ENCODE peak calls at places on chromosomes 4 and X, in ten cellular contexts. One of them, this sample, is unnamed.

GRCh38 chr4:139973015-139973414 is 181.0 kb downstream of the MAML3 start:
- DNase-seq in hepatic stellate cell: no peak
- DNase-seq in GM12865: no peak
- DNase-seq in HT1080: peak
- DNase-seq in activated effector memory CD4-positive, alpha-beta T cell treated with Interleukin-2 at 50 U/mL for 16 hours: no peak
- DNase-seq in stimulated activated CD4-positive, alpha-beta T cell treated with anti-CD3 and anti-CD28 coated beads, Interleukin-4, amount 100 ng/mL, for 48 hours: no peak
- DNase-seq in brain microvascular endothelial cell: no peak
- DNase-seq in germinal center: no peak
- DNase-seq in heart left ventricle: no peak
- DNase-seq in SK-MEL-5: no peak
- DNase-seq in this sample: peak

GRCh38 chr4:129561886-129562285 is 465.9 kb downstream of the C4orf33 start:
- DNase-seq in hepatic stellate cell: no peak
- DNase-seq in GM12865: no peak
- DNase-seq in HT1080: peak
- DNase-seq in activated effector memory CD4-positive, alpha-beta T cell treated with Interleukin-2 at 50 U/mL for 16 hours: no peak
- DNase-seq in stimulated activated CD4-positive, alpha-beta T cell treated with anti-CD3 and anti-CD28 coated beads, Interleukin-4, amount 100 ng/mL, for 48 hours: no peak
- DNase-seq in brain microvascular endothelial cell: peak
- DNase-seq in germinal center: no peak
- DNase-seq in heart left ventricle: no peak
- DNase-seq in SK-MEL-5: no peak
- DNase-seq in this sample: no peak

GRCh38 chrX:18272222-18272621 is 51.5 kb upstream of the BEND2 start:
- DNase-seq in hepatic stellate cell: no peak
- DNase-seq in GM12865: no peak
- DNase-seq in HT1080: no peak
- DNase-seq in activated effector memory CD4-positive, alpha-beta T cell treated with Interleukin-2 at 50 U/mL for 16 hours: no peak
- DNase-seq in stimulated activated CD4-positive, alpha-beta T cell treated with anti-CD3 and anti-CD28 coated beads, Interleukin-4, amount 100 ng/mL, for 48 hours: no peak
- DNase-seq in brain microvascular endothelial cell: no peak
- DNase-seq in germinal center: no peak
- DNase-seq in heart left ventricle: no peak
- DNase-seq in SK-MEL-5: no peak
- DNase-seq in this sample: no peak

GRCh38 chr4:56979674-56980073 is 978 bp downstream of the POLR2B start:
- DNase-seq in hepatic stellate cell: no peak
- DNase-seq in GM12865: peak
- DNase-seq in HT1080: peak
- DNase-seq in activated effector memory CD4-positive, alpha-beta T cell treated with Interleukin-2 at 50 U/mL for 16 hours: peak
- DNase-seq in stimulated activated CD4-positive, alpha-beta T cell treated with anti-CD3 and anti-CD28 coated beads, Interleukin-4, amount 100 ng/mL, for 48 hours: peak
- DNase-seq in brain microvascular endothelial cell: peak
- DNase-seq in germinal center: no peak
- DNase-seq in heart left ventricle: no peak
- DNase-seq in SK-MEL-5: peak
- DNase-seq in this sample: peak

GRCh38 chr4:70280567-70280966 is 38.2 kb downstream of the CSN3 start:
- DNase-seq in hepatic stellate cell: no peak
- DNase-seq in GM12865: no peak
- DNase-seq in HT1080: no peak
- DNase-seq in activated effector memory CD4-positive, alpha-beta T cell treated with Interleukin-2 at 50 U/mL for 16 hours: no peak
- DNase-seq in stimulated activated CD4-positive, alpha-beta T cell treated with anti-CD3 and anti-CD28 coated beads, Interleukin-4, amount 100 ng/mL, for 48 hours: no peak
- DNase-seq in brain microvascular endothelial cell: no peak
- DNase-seq in germinal center: no peak
- DNase-seq in heart left ventricle: no peak
- DNase-seq in SK-MEL-5: no peak
- DNase-seq in this sample: no peak

GRCh38 chr4:151703401-151703800 is 57.4 kb downstream of the GATB start:
- DNase-seq in hepatic stellate cell: no peak
- DNase-seq in GM12865: no peak
- DNase-seq in HT1080: no peak
- DNase-seq in activated effector memory CD4-positive, alpha-beta T cell treated with Interleukin-2 at 50 U/mL for 16 hours: no peak
- DNase-seq in stimulated activated CD4-positive, alpha-beta T cell treated with anti-CD3 and anti-CD28 coated beads, Interleukin-4, amount 100 ng/mL, for 48 hours: no peak
- DNase-seq in brain microvascular endothelial cell: no peak
- DNase-seq in germinal center: no peak
- DNase-seq in heart left ventricle: no peak
- DNase-seq in SK-MEL-5: no peak
- DNase-seq in this sample: no peak

GRCh38 chr4:176377705-176378302 is 58.0 kb downstream of the SPCS3 start:
- DNase-seq in hepatic stellate cell: no peak
- DNase-seq in GM12865: peak
- DNase-seq in HT1080: no peak
- DNase-seq in activated effector memory CD4-positive, alpha-beta T cell treated with Interleukin-2 at 50 U/mL for 16 hours: no peak
- DNase-seq in stimulated activated CD4-positive, alpha-beta T cell treated with anti-CD3 and anti-CD28 coated beads, Interleukin-4, amount 100 ng/mL, for 48 hours: no peak
- DNase-seq in brain microvascular endothelial cell: no peak
- DNase-seq in germinal center: no peak
- DNase-seq in heart left ventricle: no peak
- DNase-seq in SK-MEL-5: peak
- DNase-seq in this sample: peak

GRCh38 chr4:40340034-40340433 is 4.9 kb downstream of the CHRNA9 start:
- DNase-seq in hepatic stellate cell: no peak
- DNase-seq in GM12865: no peak
- DNase-seq in HT1080: peak
- DNase-seq in activated effector memory CD4-positive, alpha-beta T cell treated with Interleukin-2 at 50 U/mL for 16 hours: no peak
- DNase-seq in stimulated activated CD4-positive, alpha-beta T cell treated with anti-CD3 and anti-CD28 coated beads, Interleukin-4, amount 100 ng/mL, for 48 hours: no peak
- DNase-seq in brain microvascular endothelial cell: no peak
- DNase-seq in germinal center: no peak
- DNase-seq in heart left ventricle: no peak
- DNase-seq in SK-MEL-5: no peak
- DNase-seq in this sample: no peak

GRCh38 chrX:126580877-126581276 is 28.3 kb upstream of the DCAF12L1 start:
- DNase-seq in hepatic stellate cell: no peak
- DNase-seq in GM12865: no peak
- DNase-seq in HT1080: no peak
- DNase-seq in activated effector memory CD4-positive, alpha-beta T cell treated with Interleukin-2 at 50 U/mL for 16 hours: no peak
- DNase-seq in stimulated activated CD4-positive, alpha-beta T cell treated with anti-CD3 and anti-CD28 coated beads, Interleukin-4, amount 100 ng/mL, for 48 hours: no peak
- DNase-seq in brain microvascular endothelial cell: no peak
- DNase-seq in germinal center: no peak
- DNase-seq in heart left ventricle: no peak
- DNase-seq in SK-MEL-5: no peak
- DNase-seq in this sample: no peak

GRCh38 chr4:140186651-140187315 is 32.8 kb upstream of the MAML3 start:
- DNase-seq in hepatic stellate cell: no peak
- DNase-seq in GM12865: no peak
- DNase-seq in HT1080: peak
- DNase-seq in activated effector memory CD4-positive, alpha-beta T cell treated with Interleukin-2 at 50 U/mL for 16 hours: no peak
- DNase-seq in stimulated activated CD4-positive, alpha-beta T cell treated with anti-CD3 and anti-CD28 coated beads, Interleukin-4, amount 100 ng/mL, for 48 hours: no peak
- DNase-seq in brain microvascular endothelial cell: peak
- DNase-seq in germinal center: no peak
- DNase-seq in heart left ventricle: no peak
- DNase-seq in SK-MEL-5: no peak
- DNase-seq in this sample: peak

This sample was measured in kidney glomerular epithelial cell.